ENCODE peak calls at places on chromosomes 6 and 20, in six cellular contexts. U is GM23248, J is kidney tubule cell, Z is SK-N-SH, M is left ventricle myocardium inferior, L is T-cell. B is an unnamed sample.

GRCh38 chr6:28643017-28643740 is 117.5 kb downstream of the GPX5 start:
- DNase-seq in U (peak), J (peak), Z (peak), M (no peak), L (no peak), B (no peak)

GRCh38 chr6:116029535-116029934 is 31.2 kb downstream of the FRK start:
- DNase-seq in U (no peak), J (no peak), Z (no peak), M (no peak), L (no peak), B (no peak)

GRCh38 chr6:7087491-7087979 is 20.2 kb upstream of the RREB1 start:
- DNase-seq in U (no peak), J (no peak), Z (no peak), M (no peak), L (no peak), B (no peak)

GRCh38 chr6:142941018-142941417 is 4.0 kb downstream of the HIVEP2 start:
- DNase-seq in U (no peak), J (no peak), Z (no peak), M (no peak), L (no peak), B (no peak)

GRCh38 chr6:106692112-106692822 is 62.9 kb downstream of the QRSL1 start:
- DNase-seq in U (peak), J (peak), Z (no peak), M (no peak), L (no peak), B (peak)

GRCh38 chr6:23688650-23689049 is 437.4 kb upstream of the NRSN1 start:
- DNase-seq in U (peak), J (no peak), Z (no peak), M (no peak), L (no peak), B (no peak)

GRCh38 chr20:37384683-37385174 is 38.8 kb downstream of the SRC start:
- DNase-seq in U (peak), J (peak), Z (peak), M (peak), L (peak), B (no peak)

GRCh38 chr6:28977351-28978136 is 27.6 kb downstream of the ZNF311 start:
- DNase-seq in U (peak), J (peak), Z (no peak), M (no peak), L (no peak), B (no peak)

GRCh38 chr20:11810316-11811130 is 107.2 kb upstream of the BTBD3 start:
- DNase-seq in U (peak), J (peak), Z (no peak), M (no peak), L (no peak), B (no peak)

GRCh38 chr20:48823960-48824497 is 3.8 kb downstream of the PREX1 start:
- DNase-seq in U (peak), J (peak), Z (no peak), M (no peak), L (no peak), B (no peak)

GRCh38 chr20:47736570-47737152 is 48.6 kb downstream of the SULF2 start:
- DNase-seq in U (no peak), J (no peak), Z (no peak), M (no peak), L (no peak), B (no peak)

GRCh38 chr6:102229271-102229670 is 835.8 kb downstream of the GRIK2 start:
- DNase-seq in U (no peak), J (no peak), Z (no peak), M (no peak), L (no peak), B (no peak)

GRCh38 chr6:37137201-37137880 is 32.6 kb upstream of the PIM1 start:
- DNase-seq in U (peak), J (peak), Z (peak), M (no peak), L (no peak), B (no peak)

GRCh38 chr20:63101781-63102719 is 95.3 kb upstream of the BHLHE23 start:
- DNase-seq in U (peak), J (peak), Z (peak), M (peak), L (peak), B (no peak)

GRCh38 chr6:136511921-136512320 is 38.3 kb downstream of the MAP7 start:
- DNase-seq in U (no peak), J (peak), Z (no peak), M (no peak), L (no peak), B (no peak)

GRCh38 chr6:36267731-36268477 is 2.0 kb upstream of the PNPLA1 start:
- DNase-seq in U (no peak), J (peak), Z (no peak), M (no peak), L (no peak), B (no peak)

GRCh38 chr6:122806290-122806689 is 17.2 kb downstream of the SMPDL3A start:
- DNase-seq in U (peak), J (no peak), Z (no peak), M (no peak), L (no peak), B (no peak)

GRCh38 chr20:4135385-4136077 is 120.2 kb upstream of the RNF24 start:
- DNase-seq in U (peak), J (peak), Z (no peak), M (no peak), L (no peak), B (no peak)

GRCh38 chr6:33823806-33824205 is 20.0 kb upstream of the MLN start:
- DNase-seq in U (no peak), J (no peak), Z (no peak), M (no peak), L (no peak), B (no peak)

GRCh38 chr20:21398505-21399057 is 1.3 kb upstream of the NKX2-4 start:
- DNase-seq in U (no peak), J (no peak), Z (no peak), M (no peak), L (no peak), B (no peak)

GRCh38 chr6:53300656-53301551 is 47.8 kb downstream of the ELOVL5 start:
- DNase-seq in U (peak), J (peak), Z (no peak), M (peak), L (peak), B (no peak)

GRCh38 chr6:95325858-95326257 is 251.5 kb upstream of the MANEA start:
- DNase-seq in U (peak), J (peak), Z (no peak), M (no peak), L (no peak), B (no peak)

GRCh38 chr20:50110141-50111047 is 2.6 kb downstream of the UBE2V1 start:
- DNase-seq in U (peak), J (peak), Z (no peak), M (no peak), L (peak), B (no peak)